ENCODE peak calls at places on chromosomes 5 and 9, in ten cellular contexts. D is body of pancreas, W is mammary epithelial cell, E is right lobe of liver, V is A549, J is esophagus squamous epithelium, G is left ventricle myocardium inferior, K is Peyer's patch, B is HFF-Myc, C is neural progenitor cell. O is an unnamed sample.

GRCh38 chr9:18976368-18977238 is 56.4 kb downstream of the SAXO1 start:
- DNase-seq in C (no peak), K (no peak), G (no peak), E (no peak), J (no peak), D (no peak), B (peak), V (no peak), W (peak), O (peak)

GRCh38 chr5:154385236-154385512 is 60.6 kb upstream of the SAP30L start:
- DNase-seq in G (no peak), E (no peak), C (no peak), V (no peak), K (peak), B (no peak), W (no peak), J (no peak), D (no peak), O (no peak)

GRCh38 chr5:65834306-65834705 is 92.1 kb upstream of the ERBIN start:
- DNase-seq in W (no peak), C (no peak), G (no peak), E (no peak), K (no peak), J (no peak), D (no peak), B (no peak), V (no peak), O (no peak)

GRCh38 chr9:129166962-129167557 is 11.0 kb downstream of the IER5L start:
- DNase-seq in V (peak), B (no peak), K (peak), D (peak), W (peak), G (peak), E (peak), J (peak), C (no peak), O (peak)

GRCh38 chr5:169701910-169702451 is 64.9 kb downstream of the DOCK2 start:
- DNase-seq in J (no peak), W (peak), C (peak), E (no peak), K (no peak), B (no peak), G (no peak), V (peak), D (no peak), O (peak)

GRCh38 chr9:86642721-86643120 is 288.5 kb upstream of the TUT7 start:
- DNase-seq in J (no peak), G (no peak), W (no peak), V (no peak), K (no peak), C (peak), B (no peak), E (no peak), D (no peak), O (no peak)

GRCh38 chr9:107782381-107782780 is 292.8 kb upstream of the KLF4 start:
- DNase-seq in K (no peak), D (no peak), C (no peak), J (no peak), V (no peak), G (no peak), E (no peak), W (no peak), B (peak), O (peak)

GRCh38 chr5:106780355-106780754 is 890.4 kb downstream of the EFNA5 start:
- DNase-seq in D (no peak), E (no peak), J (no peak), G (no peak), C (no peak), W (no peak), V (no peak), B (no peak), K (no peak), O (no peak)

GRCh38 chr5:28249771-28250415 is 1211.5 kb upstream of the CDH9 start:
- DNase-seq in G (no peak), J (no peak), E (no peak), K (no peak), C (no peak), D (no peak), B (no peak), V (no peak), W (no peak), O (no peak)

GRCh38 chr9:103169798-103170197 is 174.7 kb downstream of the CYLC2 start:
- DNase-seq in B (no peak), C (peak), E (no peak), D (no peak), W (no peak), J (no peak), V (no peak), K (no peak), G (no peak), O (no peak)

GRCh38 chr5:10762178-10762775 is 1.2 kb upstream of the DAP start:
- DNase-seq in E (peak), W (no peak), G (peak), K (peak), D (peak), B (no peak), V (no peak), C (peak), J (no peak), O (no peak)

GRCh38 chr5:151005975-151006576 is 14.3 kb upstream of the GPX3 start:
- DNase-seq in V (no peak), B (peak), D (peak), E (peak), K (peak), G (peak), W (no peak), J (no peak), C (no peak), O (peak)

GRCh38 chr9:121359358-121360294 is 10.4 kb downstream of the STOM start:
- DNase-seq in V (no peak), E (no peak), K (no peak), J (no peak), C (no peak), W (no peak), B (no peak), D (no peak), G (no peak), O (peak)

DNA sequence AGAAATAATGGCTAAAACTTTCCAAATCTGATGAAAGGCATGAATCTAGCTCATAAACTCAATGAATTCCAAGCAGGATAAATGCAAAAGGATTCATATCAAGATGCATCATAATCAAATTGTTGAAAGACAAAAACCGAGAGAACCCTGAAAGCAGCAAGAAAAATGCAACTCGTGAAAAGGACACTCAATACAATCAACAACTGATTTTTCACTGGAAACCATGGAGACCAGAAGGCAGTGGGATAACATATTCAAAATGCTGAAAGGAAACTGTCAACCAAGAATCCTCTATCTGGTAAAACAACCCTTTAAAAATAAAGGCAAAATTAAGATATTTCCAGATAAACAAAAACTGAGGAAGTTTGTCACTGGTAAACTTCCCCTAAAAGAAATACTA is 9.5 kb downstream of the FBXL17 start:
- DNase-seq in E (no peak), B (no peak), D (no peak), J (no peak), V (peak), G (no peak), W (no peak), C (no peak), K (no peak), O (no peak)
- H3K4me3 ChIP-seq in E (no peak), B (no peak), D (no peak), J (no peak), V (no peak), G (no peak), W (no peak), C (no peak), K (no peak), O (no peak)

DNA sequence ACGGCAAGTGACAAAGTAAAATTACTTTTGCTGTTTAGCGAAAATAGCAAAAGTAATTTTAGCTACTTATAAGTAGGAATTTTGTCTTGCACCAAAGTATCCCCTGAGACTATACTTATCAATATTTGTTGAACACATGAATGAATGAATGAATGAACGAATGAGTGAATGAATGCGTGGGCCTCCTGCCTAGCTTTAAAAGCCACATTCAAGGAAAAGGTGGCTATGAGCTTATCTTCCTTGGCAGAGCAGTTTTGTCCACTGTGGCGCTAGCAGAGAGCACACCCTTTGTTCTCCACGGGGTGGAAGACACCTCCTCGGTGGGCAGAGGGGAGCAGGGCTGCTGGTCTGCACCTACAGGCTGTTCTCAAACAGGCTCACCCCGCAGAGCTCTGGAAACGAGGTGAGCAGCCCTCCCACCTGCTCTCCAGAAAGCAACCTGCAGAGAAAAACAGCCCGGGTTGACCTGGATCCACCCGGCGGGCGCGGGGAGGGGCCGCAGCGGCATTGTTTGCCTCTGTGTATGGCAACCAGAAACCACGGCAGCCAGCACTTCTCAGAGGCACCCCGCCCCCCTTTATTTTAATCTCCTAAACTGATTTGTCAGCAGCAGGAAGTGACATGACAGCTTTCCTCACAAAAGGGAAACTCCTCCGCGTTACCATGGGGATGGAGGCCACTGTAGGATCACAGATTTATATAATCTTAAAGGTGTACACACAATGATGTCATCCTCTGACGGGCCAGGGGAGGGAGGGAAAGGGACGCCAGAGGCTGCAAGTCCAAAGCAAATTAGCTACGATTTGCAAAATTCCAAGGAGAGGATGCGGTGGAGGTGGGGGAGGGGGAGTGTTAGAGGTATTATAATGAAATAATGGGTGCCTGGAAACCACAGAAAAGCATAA is 5.9 kb downstream of the DUSP1 start:
- DNase-seq in D (peak), V (peak), K (peak), C (peak), J (peak), W (peak), E (peak), B (peak), G (peak), O (peak)
- TF ChIP-seq CTCF in D (peak), V (no peak), K (no peak), C (no peak), J (no peak), W (no peak), E (no peak), B (no peak), G (no peak), O (no peak)

GRCh38 chr5:159067201-159067600 is 32.5 kb downstream of the EBF1 start:
- DNase-seq in E (no peak), D (no peak), B (no peak), C (no peak), J (no peak), G (no peak), K (no peak), V (no peak), W (no peak), O (no peak)

GRCh38 chr5:159071382-159071781 is 28.3 kb downstream of the EBF1 start:
- DNase-seq in E (no peak), C (no peak), W (no peak), B (no peak), D (no peak), K (no peak), J (no peak), V (no peak), G (no peak), O (no peak)

GRCh38 chr5:159073030-159073429 is 26.7 kb downstream of the EBF1 start:
- DNase-seq in W (no peak), B (no peak), J (no peak), K (no peak), V (no peak), G (no peak), E (no peak), C (no peak), D (no peak), O (peak)
- H3K4me3 ChIP-seq in W (no peak), B (no peak), J (no peak), K (no peak), V (no peak), G (no peak), E (no peak), C (no peak), D (no peak), O (no peak)

DNA sequence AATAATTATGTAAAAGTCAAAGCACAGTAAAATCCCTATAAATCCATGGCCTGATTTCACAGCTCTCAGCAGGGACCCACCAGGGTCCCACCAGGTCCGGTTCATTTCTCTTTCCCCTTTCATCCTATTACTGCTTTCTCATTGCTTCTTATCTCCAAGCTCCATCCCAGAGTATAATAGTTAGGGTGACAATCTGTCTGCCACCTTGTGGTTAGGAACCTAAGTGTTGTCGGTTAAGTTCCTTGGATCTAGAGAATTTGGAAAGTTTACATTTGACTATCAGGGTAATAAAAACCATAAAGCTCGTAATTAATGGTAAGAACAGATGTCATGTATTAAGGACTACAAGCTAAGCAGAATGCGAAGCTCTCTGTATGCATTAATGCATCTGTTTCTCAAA is 259.1 kb downstream of the SH3GL2 start:
- DNase-seq in K (no peak), W (no peak), B (no peak), D (no peak), E (no peak), C (no peak), G (no peak), V (peak), J (no peak), O (no peak)
- TF ChIP-seq CTCF in K (no peak), W (no peak), B (no peak), D (no peak), E (no peak), C (peak), G (no peak), V (no peak), J (no peak), O (peak)

GRCh38 chr5:119212666-119213065 is 141.8 kb downstream of the DMXL1 start:
- DNase-seq in J (no peak), G (no peak), B (no peak), V (no peak), K (no peak), C (no peak), E (no peak), W (no peak), D (no peak), O (no peak)
- H3K4me3 ChIP-seq in J (no peak), G (no peak), B (no peak), V (no peak), K (no peak), C (no peak), E (no peak), W (no peak), D (no peak), O (no peak)

DNA sequence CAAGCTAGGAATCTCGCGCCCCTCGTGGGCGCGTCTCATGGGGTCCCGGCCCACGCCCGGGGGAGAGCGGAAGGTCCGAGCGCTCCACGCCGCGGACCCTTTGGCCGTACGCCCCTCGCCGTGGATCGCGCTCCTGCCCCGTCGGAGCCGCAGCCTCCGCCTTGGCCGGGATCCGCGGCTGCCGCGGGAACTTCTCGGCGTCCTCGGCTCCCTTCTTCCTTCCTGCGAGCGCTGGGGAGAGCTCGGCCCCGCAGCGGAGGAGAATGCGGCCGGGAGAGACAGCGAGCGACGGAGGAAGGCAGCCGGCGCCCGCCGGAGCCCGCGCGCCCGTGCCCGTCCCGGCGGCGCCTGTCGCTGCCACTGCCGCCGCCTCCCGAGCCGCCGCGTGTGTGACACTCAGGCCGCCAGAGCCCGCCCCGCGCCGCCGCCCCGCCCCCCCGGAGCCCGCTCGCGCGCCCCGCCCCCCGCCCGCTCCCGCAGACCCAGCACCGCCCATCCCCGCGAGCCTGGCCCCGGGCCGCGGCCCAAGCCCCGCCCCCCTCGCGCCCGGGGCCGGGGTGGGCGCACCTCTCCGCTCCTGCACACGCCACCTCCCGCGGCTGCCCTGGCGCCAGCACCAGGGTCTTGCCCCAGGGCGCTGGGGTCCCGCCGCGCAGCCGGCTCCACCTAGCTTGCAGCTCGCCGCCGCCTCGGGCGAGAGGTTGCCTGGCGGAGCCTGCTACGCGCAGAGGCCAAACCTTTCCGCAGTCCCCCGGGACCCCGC is at the start of gene SHB:
- DNase-seq in K (peak), B (no peak), E (peak), D (peak), C (peak), J (no peak), V (peak), W (peak), G (peak), O (peak)
- TF ChIP-seq CTCF in K (no peak), B (no peak), E (peak), D (peak), C (no peak), J (peak), V (peak), W (no peak), G (peak), O (no peak)

GRCh38 chr9:33007755-33008154 is 6.3 kb upstream of the APTX start:
- DNase-seq in D (no peak), K (no peak), B (no peak), V (no peak), C (no peak), G (no peak), E (no peak), W (no peak), J (no peak), O (no peak)
- H3K4me3 ChIP-seq in D (no peak), K (no peak), B (no peak), V (no peak), C (no peak), G (no peak), E (no peak), W (no peak), J (no peak), O (no peak)

GRCh38 chr9:120353501-120353900 is 226.5 kb downstream of the CDK5RAP2 start:
- DNase-seq in E (no peak), C (no peak), K (no peak), D (no peak), J (no peak), V (no peak), G (no peak), B (peak), W (no peak), O (peak)
- TF ChIP-seq CTCF in E (no peak), C (no peak), K (no peak), D (no peak), J (no peak), V (no peak), G (no peak), B (no peak), W (no peak), O (no peak)

DNA sequence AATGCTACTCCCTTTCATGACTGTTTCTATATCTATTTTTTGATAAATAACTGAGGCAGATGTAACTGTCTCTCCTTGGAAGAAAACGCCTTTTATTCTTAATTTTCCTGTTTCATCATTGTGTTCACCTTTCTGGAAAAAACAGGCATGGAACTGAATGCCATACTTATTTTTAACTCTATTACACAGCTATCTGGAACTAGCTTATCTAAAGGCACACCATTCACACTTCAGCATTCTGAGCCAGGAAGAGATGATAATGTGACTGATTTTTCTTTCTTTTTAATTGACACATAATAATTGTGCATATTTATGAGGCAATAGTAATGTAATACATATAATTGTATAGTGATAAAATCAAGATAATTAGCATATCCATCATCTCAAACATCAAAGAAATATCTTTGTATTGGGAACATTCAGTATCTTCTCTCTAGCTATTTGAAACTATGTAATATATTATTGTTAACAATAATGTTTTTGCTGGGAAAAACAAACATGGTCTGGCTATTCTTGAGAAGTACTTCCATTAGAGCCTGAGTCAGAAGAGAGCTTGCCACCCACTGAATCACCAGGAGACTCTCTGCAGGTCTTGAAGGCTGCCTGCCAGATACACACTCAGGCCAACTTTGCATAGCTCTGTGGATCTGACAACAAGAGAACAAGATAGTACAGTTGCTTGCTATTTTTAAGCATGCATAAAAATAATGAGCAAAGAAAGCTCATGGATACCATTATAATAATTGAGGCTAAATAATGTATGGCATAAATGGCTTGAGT is 501.0 kb upstream of the EDIL3 start:
- DNase-seq in C (no peak), K (no peak), W (peak), V (peak), D (no peak), G (peak), B (no peak), E (no peak), J (no peak), O (no peak)
- H3K4me3 ChIP-seq in C (no peak), K (no peak), W (no peak), V (no peak), D (no peak), G (no peak), B (no peak), E (no peak), J (no peak), O (no peak)

O was measured in AG10803.